ENCODE peak calls at places on chromosomes 4 and X, in four cellular contexts. One of them, this sample, is unnamed.

GRCh38 chr4:37073226-37073840 is 171.2 kb upstream of the NWD2 start:
- DNase-seq in neural crest cell: no peak
- DNase-seq in body of pancreas: no peak
- DNase-seq in B cell: no peak
- DNase-seq in this sample: no peak

GRCh38 chr4:70504733-70505132 is 13.6 kb upstream of the AMTN start:
- DNase-seq in neural crest cell: no peak
- DNase-seq in body of pancreas: no peak
- DNase-seq in B cell: no peak
- DNase-seq in this sample: no peak

GRCh38 chr4:22454955-22455354 is 60.9 kb downstream of the ADGRA3 start:
- DNase-seq in neural crest cell: no peak
- DNase-seq in body of pancreas: peak
- DNase-seq in B cell: no peak
- DNase-seq in this sample: no peak

GRCh38 chr4:139656614-139657486 is 8.8 kb upstream of the MGST2 start:
- DNase-seq in neural crest cell: peak
- DNase-seq in body of pancreas: peak
- DNase-seq in B cell: peak
- DNase-seq in this sample: peak

GRCh38 chrX:118751950-118752783 is 24.8 kb downstream of the IL13RA1 start:
- DNase-seq in neural crest cell: no peak
- DNase-seq in body of pancreas: no peak
- DNase-seq in B cell: peak
- DNase-seq in this sample: peak

GRCh38 chrX:94831364-94831763 is 1157.4 kb downstream of the FAM133A start:
- DNase-seq in neural crest cell: no peak
- DNase-seq in body of pancreas: no peak
- DNase-seq in B cell: no peak
- DNase-seq in this sample: no peak

GRCh38 chrX:96770315-96770714 is 85.7 kb downstream of the DIAPH2 start:
- DNase-seq in neural crest cell: no peak
- DNase-seq in body of pancreas: no peak
- DNase-seq in B cell: no peak
- DNase-seq in this sample: no peak

GRCh38 chrX:154436597-154437397 is at the start of gene GDI1:
- DNase-seq in neural crest cell: peak
- DNase-seq in body of pancreas: peak
- DNase-seq in B cell: peak
- DNase-seq in this sample: no peak

GRCh38 chr4:185318679-185319078 is 77.0 kb downstream of the LRP2BP start:
- DNase-seq in neural crest cell: no peak
- DNase-seq in body of pancreas: no peak
- DNase-seq in B cell: no peak
- DNase-seq in this sample: no peak

GRCh38 chrX:786441-786881 is 155.9 kb downstream of the SHOX start:
- DNase-seq in neural crest cell: no peak
- DNase-seq in body of pancreas: no peak
- DNase-seq in B cell: no peak
- DNase-seq in this sample: no peak

GRCh38 chr4:60683953-60684352 is 516.2 kb upstream of the ADGRL3 start:
- DNase-seq in neural crest cell: no peak
- DNase-seq in body of pancreas: no peak
- DNase-seq in B cell: no peak
- DNase-seq in this sample: no peak

GRCh38 chr4:7141151-7141550 is 51.2 kb upstream of the SORCS2 start:
- DNase-seq in neural crest cell: no peak
- DNase-seq in body of pancreas: no peak
- DNase-seq in B cell: no peak
- DNase-seq in this sample: no peak

GRCh38 chr4:180449395-180449956 is 1793.7 kb upstream of the TENM3 start:
- DNase-seq in neural crest cell: no peak
- DNase-seq in body of pancreas: peak
- DNase-seq in B cell: no peak
- DNase-seq in this sample: peak

GRCh38 chr4:98601719-98602118 is 56.7 kb downstream of the TSPAN5 start:
- DNase-seq in neural crest cell: no peak
- DNase-seq in body of pancreas: no peak
- DNase-seq in B cell: no peak
- DNase-seq in this sample: no peak

GRCh38 chrX:46165411-46165810 is 379.8 kb downstream of the ZNF674 start:
- DNase-seq in neural crest cell: no peak
- DNase-seq in body of pancreas: no peak
- DNase-seq in B cell: no peak
- DNase-seq in this sample: no peak

GRCh38 chr4:81688085-81688484 is 216.4 kb upstream of the RASGEF1B start:
- DNase-seq in neural crest cell: no peak
- DNase-seq in body of pancreas: no peak
- DNase-seq in B cell: no peak
- DNase-seq in this sample: no peak

GRCh38 chr4:140094701-140095420 is 59.1 kb downstream of the MAML3 start:
- DNase-seq in neural crest cell: no peak
- DNase-seq in body of pancreas: peak
- DNase-seq in B cell: peak
- DNase-seq in this sample: peak